ENCODE peak calls at places on chromosomes 13 and 19, in seven cellular contexts. Q is activated naive CD8-positive, alpha-beta T cell treated with anti-CD3 and anti-CD28 coated beads, Interleukin-2, amount 50 U/mL, for 24 hours; B is heart right ventricle; C is B cell; O is cardiac fibroblast; L is cardiac septum; I is aorta. X is an unnamed sample.
A peak's percentile ranks its signal among the peaks of the same experiment; 100 is the strongest.

GRCh38 chr19:8005534-8006256 is at the start of gene ELAVL1:
- DNase-seq in Q (peak; percentile 93), B (peak; percentile 88), C (peak; percentile 87), O (peak; percentile 93), L (peak; percentile 91), I (peak; percentile 93), X (peak; percentile 85)

GRCh38 chr19:18438331-18439024 is 545 bp upstream of the ISYNA1 start:
- DNase-seq in Q (no peak), B (peak; percentile 68), C (no peak), O (peak; percentile 88), L (no peak), I (peak; percentile 80), X (no peak)

GRCh38 chr13:80339841-80340642 is 884 bp downstream of the SPRY2 start:
- DNase-seq in Q (peak; percentile 21), B (peak; percentile 56), C (no peak), O (peak; percentile 46), L (peak; percentile 86), I (peak; percentile 73), X (no peak)

GRCh38 chr19:47284324-47284899 is 9.7 kb downstream of the INAFM1 start:
- DNase-seq in Q (peak; percentile 44), B (peak; percentile 55), C (peak; percentile 64), O (peak; percentile 80), L (no peak), I (no peak), X (peak; percentile 62)

GRCh38 chr19:49020931-49021895 is 2.9 kb downstream of the CGB3 start:
- DNase-seq in Q (no peak), B (no peak), C (no peak), O (peak; percentile 16), L (no peak), I (no peak), X (peak; percentile 76)

GRCh38 chr19:19385900-19386339 is 19.6 kb upstream of the GATAD2A start:
- DNase-seq in Q (peak; percentile 66), B (peak; percentile 31), C (peak; percentile 49), O (no peak), L (peak; percentile 83), I (peak; percentile 76), X (no peak)

GRCh38 chr13:112973577-112973951 is 4.5 kb downstream of the MCF2L start:
- DNase-seq in Q (no peak), B (no peak), C (no peak), O (no peak), L (no peak), I (no peak), X (no peak)

GRCh38 chr13:29993716-29994488 is 143.5 kb upstream of the UBL3 start:
- DNase-seq in Q (no peak), B (no peak), C (no peak), O (no peak), L (no peak), I (no peak), X (no peak)

GRCh38 chr19:4986471-4986888 is 17.6 kb downstream of the KDM4B start:
- DNase-seq in Q (no peak), B (no peak), C (no peak), O (no peak), L (peak; percentile 68), I (no peak), X (no peak)

GRCh38 chr19:39179754-39180153 is 17.0 kb upstream of the NCCRP1 start:
- DNase-seq in Q (no peak), B (no peak), C (no peak), O (no peak), L (no peak), I (no peak), X (no peak)

GRCh38 chr19:19120308-19121156 is 17.7 kb downstream of the TMEM161A start:
- DNase-seq in Q (peak; percentile 36), B (no peak), C (no peak), O (peak; percentile 86), L (no peak), I (peak; percentile 79), X (peak; percentile 39)

GRCh38 chr13:79710376-79710775 is 229.4 kb downstream of the NDFIP2 start:
- DNase-seq in Q (no peak), B (no peak), C (no peak), O (peak; percentile 62), L (no peak), I (no peak), X (peak; percentile 9)

GRCh38 chr13:42333613-42334328 is 61.8 kb downstream of the AKAP11 start:
- DNase-seq in Q (no peak), B (no peak), C (no peak), O (peak; percentile 71), L (no peak), I (no peak), X (peak; percentile 15)

GRCh38 chr13:84648069-84648640 is 765.9 kb upstream of the SLITRK1 start:
- DNase-seq in Q (no peak), B (no peak), C (no peak), O (peak; percentile 8), L (no peak), I (no peak), X (no peak)

GRCh38 chr19:23378948-23379347 is 16.3 kb downstream of the ZNF91 start:
- DNase-seq in Q (no peak), B (no peak), C (no peak), O (no peak), L (no peak), I (no peak), X (no peak)

GRCh38 chr19:48290923-48291700 is 21.2 kb downstream of the ZNF114 start:
- DNase-seq in Q (peak; percentile 73), B (peak; percentile 77), C (peak; percentile 55), O (peak; percentile 88), L (peak; percentile 91), I (peak; percentile 88), X (peak; percentile 72)

GRCh38 chr19:9885077-9885552 is 50.0 kb downstream of the PIN1 start:
- DNase-seq in Q (no peak), B (peak; percentile 40), C (no peak), O (peak; percentile 87), L (no peak), I (peak; percentile 62), X (no peak)

GRCh38 chr13:23469901-23470525 is 36.5 kb upstream of the SACS start:
- DNase-seq in Q (no peak), B (no peak), C (no peak), O (no peak), L (no peak), I (no peak), X (no peak)

GRCh38 chr19:52369463-52370340 is at the start of gene ZNF880:
- DNase-seq in Q (peak; percentile 94), B (peak; percentile 95), C (peak; percentile 93), O (peak; percentile 94), L (peak; percentile 95), I (peak; percentile 96), X (no peak)

GRCh38 chr19:43755256-43755801 is 567 bp upstream of the SMG9 start:
- DNase-seq in Q (peak; percentile 87), B (peak; percentile 86), C (peak; percentile 81), O (peak; percentile 78), L (peak; percentile 92), I (peak; percentile 91), X (no peak)

GRCh38 chr13:84999252-84999651 is 800.0 kb downstream of the SLITRK6 start:
- DNase-seq in Q (no peak), B (no peak), C (no peak), O (no peak), L (no peak), I (no peak), X (no peak)

GRCh38 chr13:26011996-26012688 is 39.7 kb downstream of the SHISA2 start:
- DNase-seq in Q (peak; percentile 50), B (no peak), C (no peak), O (peak; percentile 15), L (no peak), I (no peak), X (no peak)

GRCh38 chr13:113671066-113672001 is 4.3 kb downstream of the GRK1 start:
- DNase-seq in Q (no peak), B (no peak), C (no peak), O (no peak), L (peak; percentile 29), I (peak; percentile 38), X (no peak)

GRCh38 chr19:9877775-9878510 is 42.8 kb downstream of the PIN1 start:
- DNase-seq in Q (no peak), B (no peak), C (no peak), O (peak; percentile 18), L (no peak), I (no peak), X (peak; percentile 25)